ENCODE peak calls at places on chromosome 9, in seven cellular contexts. R, O, J, N, M, K and V are unnamed samples.

GRCh38 chr9:1216532-1216931 is 166.4 kb downstream of the DMRT2 start:
- DNase-seq in R (peak; percentile 18), O (no peak), J (no peak), N (no peak), M (no peak), K (no peak), V (no peak)

GRCh38 chr9:92001244-92001643 is 51.2 kb upstream of the ROR2 start:
- DNase-seq in R (peak; percentile 37), O (no peak), J (no peak), N (no peak), M (no peak), K (no peak), V (no peak)

GRCh38 chr9:77218612-77219011 is 41.3 kb downstream of the VPS13A start:
- DNase-seq in R (peak; percentile 86), O (no peak), J (no peak), N (no peak), M (no peak), K (no peak), V (no peak)

GRCh38 chr9:128742401-128742800 is 18.5 kb upstream of the ZDHHC12 start:
- DNase-seq in R (no peak), O (no peak), J (no peak), N (no peak), M (no peak), K (no peak), V (no peak)

GRCh38 chr9:121609845-121610637 is 41.4 kb upstream of the DAB2IP start:
- DNase-seq in R (peak; percentile 92), O (peak; percentile 84), J (peak; percentile 87), N (peak; percentile 80), M (peak; percentile 89), K (peak; percentile 74), V (peak; percentile 70)

GRCh38 chr9:14180077-14180941 is 133.6 kb downstream of the NFIB start:
- DNase-seq in R (no peak), O (no peak), J (no peak), N (no peak), M (peak; percentile 60), K (peak; percentile 63), V (peak; percentile 52)

GRCh38 chr9:126293522-126293889 is 33.1 kb upstream of the MVB12B start:
- DNase-seq in R (no peak), O (no peak), J (no peak), N (no peak), M (peak; percentile 25), K (no peak), V (no peak)

GRCh38 chr9:19161257-19162025 is 34.1 kb upstream of the PLIN2 start:
- DNase-seq in R (peak; percentile 99), O (peak; percentile 66), J (no peak), N (no peak), M (peak; percentile 60), K (peak; percentile 61), V (no peak)

GRCh38 chr9:113805753-113806152 is 70.4 kb upstream of the ZNF618 start:
- DNase-seq in R (no peak), O (no peak), J (no peak), N (no peak), M (no peak), K (no peak), V (no peak)

GRCh38 chr9:109122726-109123621 is 3.2 kb upstream of the TMEM245 start:
- DNase-seq in R (no peak), O (no peak), J (no peak), N (no peak), M (no peak), K (no peak), V (no peak)

GRCh38 chr9:36827593-36827992 is 206.5 kb downstream of the PAX5 start:
- DNase-seq in R (no peak), O (peak; percentile 20), J (no peak), N (no peak), M (no peak), K (no peak), V (no peak)

GRCh38 chr9:128724744-128725211 is 851 bp upstream of the ZDHHC12 start:
- DNase-seq in R (peak; percentile 64), O (no peak), J (peak; percentile 82), N (no peak), M (peak; percentile 63), K (peak; percentile 51), V (peak; percentile 72)

GRCh38 chr9:100309992-100310391 is 42.8 kb downstream of the TEX10 start:
- DNase-seq in R (no peak), O (no peak), J (no peak), N (no peak), M (no peak), K (no peak), V (no peak)

GRCh38 chr9:92949266-92949982 is 2.1 kb downstream of the FGD3 start:
- DNase-seq in R (no peak), O (no peak), J (no peak), N (no peak), M (no peak), K (no peak), V (no peak)

GRCh38 chr9:86965627-86966395 is 18.5 kb upstream of the GAS1 start:
- DNase-seq in R (peak; percentile 40), O (no peak), J (no peak), N (no peak), M (no peak), K (no peak), V (no peak)

GRCh38 chr9:76900884-76901440 is 5.0 kb downstream of the PRUNE2 start:
- DNase-seq in R (no peak), O (no peak), J (no peak), N (no peak), M (no peak), K (no peak), V (no peak)

GRCh38 chr9:123611228-123611627 is 255.2 kb downstream of the CRB2 start:
- DNase-seq in R (peak; percentile 22), O (no peak), J (no peak), N (no peak), M (no peak), K (no peak), V (no peak)

GRCh38 chr9:12814877-12815237 is 40.0 kb downstream of the LURAP1L start:
- DNase-seq in R (no peak), O (no peak), J (no peak), N (no peak), M (no peak), K (no peak), V (no peak)
- H3K27ac ChIP-seq in R (peak overlapping the region; percentile 87), O (peak overlapping the region; percentile 95), J (peak overlapping the region; percentile 62), N (peak overlapping the region; percentile 72), M (peak overlapping the region; percentile 84), K (peak overlapping the region; percentile 75), V (peak overlapping the region; percentile 75)

GRCh38 chr9:134272302-134273023 is 53.8 kb upstream of the RXRA start:
- DNase-seq in R (no peak), O (no peak), J (no peak), N (no peak), M (no peak), K (no peak), V (no peak)

GRCh38 chr9:134273647-134274046 is 52.6 kb upstream of the RXRA start:
- DNase-seq in R (no peak), O (no peak), J (no peak), N (no peak), M (no peak), K (no peak), V (no peak)

GRCh38 chr9:134276463-134277245 is 49.6 kb upstream of the RXRA start:
- DNase-seq in R (no peak), O (no peak), J (no peak), N (no peak), M (no peak), K (no peak), V (no peak)

GRCh38 chr9:134278286-134278685 is 48.0 kb upstream of the RXRA start:
- DNase-seq in R (no peak), O (no peak), J (no peak), N (no peak), M (no peak), K (no peak), V (no peak)

GRCh38 chr9:134275379-134275778 is 50.9 kb upstream of the RXRA start:
- DNase-seq in R (no peak), O (no peak), J (no peak), N (no peak), M (no peak), K (no peak), V (no peak)
- TF ChIP-seq CTCF in R (peak; percentile 11), O (no peak), J (no peak), N (no peak), M (no peak), K (no peak), V (no peak)

DNA sequence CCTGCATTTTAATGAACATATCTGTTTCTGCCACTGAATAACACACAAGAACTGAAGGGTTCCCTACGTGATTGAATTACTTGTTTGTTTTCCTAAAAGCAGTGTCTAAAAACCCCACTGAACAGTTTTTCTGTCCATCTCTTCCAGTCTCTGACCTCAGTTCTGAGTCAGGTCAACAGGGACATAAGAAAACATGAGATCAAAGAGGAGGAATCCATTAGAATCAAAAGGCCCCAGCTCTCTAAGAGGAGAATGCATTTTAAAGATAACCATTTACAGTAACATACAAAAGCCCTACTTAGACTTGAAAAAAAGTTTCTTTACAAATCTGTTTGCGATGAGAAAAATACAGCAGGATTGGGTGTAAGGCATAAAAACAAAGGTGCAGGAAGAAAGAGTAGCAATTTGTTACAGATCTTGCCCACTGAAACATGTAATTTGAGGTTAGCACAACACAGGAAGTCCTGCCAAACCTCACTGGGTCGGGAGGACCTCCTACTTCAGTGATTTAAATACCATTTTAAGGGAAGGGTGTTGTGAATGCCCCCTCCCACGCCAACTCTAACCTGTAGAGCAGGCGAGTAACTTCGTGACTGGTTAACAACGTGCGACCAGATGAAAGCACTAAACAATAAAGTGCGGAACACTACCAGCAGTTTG is 1.4 kb downstream of the QSOX2 start:
- DNase-seq in R (no peak), O (no peak), J (no peak), N (no peak), M (no peak), K (no peak), V (no peak)
- H3K4me3 ChIP-seq in R (no peak overlapping the region), O (peak overlapping the region; percentile 97), J (peak overlapping the region; percentile 88), N (peak overlapping the region; percentile 79), M (no peak overlapping the region), K (peak overlapping the region; percentile 73), V (peak overlapping the region; percentile 76)

GRCh38 chr9:81896067-81896466 is 32.2 kb upstream of the SPATA31D4 start:
- DNase-seq in R (no peak), O (no peak), J (no peak), N (no peak), M (no peak), K (no peak), V (no peak)

GRCh38 chr9:81893929-81894328 is 34.3 kb upstream of the SPATA31D4 start:
- DNase-seq in R (peak; percentile 69), O (no peak), J (no peak), N (no peak), M (no peak), K (no peak), V (no peak)

GRCh38 chr9:81890104-81890503 is 38.1 kb upstream of the SPATA31D4 start:
- DNase-seq in R (no peak), O (no peak), J (no peak), N (no peak), M (no peak), K (no peak), V (no peak)

GRCh38 chr9:81894891-81895290 is 33.3 kb upstream of the SPATA31D4 start:
- DNase-seq in R (peak; percentile 30), O (no peak), J (no peak), N (no peak), M (no peak), K (no peak), V (no peak)

DNA sequence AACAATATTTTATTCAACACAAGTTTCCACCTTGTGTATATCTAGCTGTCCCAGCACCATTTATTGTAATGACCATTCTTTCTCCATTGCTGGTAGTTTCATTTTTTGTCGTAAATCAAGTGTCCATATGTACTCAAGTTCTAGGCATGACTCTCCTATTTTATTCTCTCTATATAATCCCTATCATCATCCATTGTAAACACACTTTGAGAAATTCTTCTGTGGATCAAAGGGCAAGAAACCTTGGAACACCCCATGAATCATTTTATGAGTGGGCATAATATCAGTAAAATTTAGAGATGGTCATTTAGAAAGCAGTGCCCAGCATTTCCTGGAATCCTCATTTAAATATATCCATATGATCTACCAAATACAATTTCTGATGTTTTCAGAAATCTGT is 35.8 kb upstream of the SPATA31D4 start:
- DNase-seq in R (no peak), O (no peak), J (no peak), N (no peak), M (no peak), K (no peak), V (no peak)
- H3K27ac ChIP-seq in R (no peak overlapping the region), O (no peak overlapping the region), J (no peak overlapping the region), N (no peak overlapping the region), M (no peak overlapping the region), K (no peak overlapping the region), V (no peak overlapping the region)